ENCODE peak calls at places on chromosomes 16 and 17, in four cellular contexts. One of them, this sample, is unnamed.
A peak's percentile ranks its signal among the peaks of the same experiment; 100 is the strongest.

GRCh38 chr17:50840311-50840851 is 5.0 kb downstream of the WFIKKN2 start:
- DNase-seq in GM12891: no peak
- DNase-seq in GM12878: no peak
- DNase-seq in H1: no peak
- DNase-seq in this sample: no peak

GRCh38 chr17:65074778-65075250 is 18.3 kb upstream of the GNA13 start:
- DNase-seq in H1: no peak
- DNase-seq in GM12891: no peak
- DNase-seq in GM12878: no peak
- DNase-seq in this sample: no peak

GRCh38 chr16:23365602-23366240 is 63.6 kb downstream of the SCNN1B start:
- DNase-seq in GM12878: peak; percentile 25
- DNase-seq in H1: no peak
- DNase-seq in GM12891: no peak
- DNase-seq in this sample: no peak

GRCh38 chr17:61380836-61381525 is 18.7 kb upstream of the TBX2 start:
- DNase-seq in GM12891: no peak
- DNase-seq in GM12878: no peak
- DNase-seq in H1: no peak
- DNase-seq in this sample: no peak

GRCh38 chr17:17376362-17376761 is 73.2 kb downstream of the NT5M start:
- DNase-seq in GM12878: no peak
- DNase-seq in GM12891: no peak
- DNase-seq in H1: no peak
- DNase-seq in this sample: no peak

GRCh38 chr16:53743149-53743566 is 39.2 kb downstream of the FTO start:
- DNase-seq in GM12878: no peak
- DNase-seq in H1: no peak
- DNase-seq in GM12891: no peak
- DNase-seq in this sample: no peak

GRCh38 chr17:18039535-18040286 is 503 bp downstream of the GID4 start:
- DNase-seq in GM12891: peak; percentile 34
- DNase-seq in H1: peak; percentile 56
- DNase-seq in GM12878: no peak
- DNase-seq in this sample: peak; percentile 38

GRCh38 chr17:64063766-64064224 is 43.4 kb upstream of the ICAM2 start:
- DNase-seq in H1: peak; percentile 82
- DNase-seq in GM12878: no peak
- DNase-seq in GM12891: no peak
- DNase-seq in this sample: no peak

GRCh38 chr17:48483471-48484131 is 47.2 kb downstream of the HOXB1 start:
- DNase-seq in GM12878: no peak
- DNase-seq in GM12891: peak; percentile 28
- DNase-seq in H1: no peak
- DNase-seq in this sample: no peak

GRCh38 chr16:79928142-79928735 is 327.7 kb upstream of the MAF start:
- DNase-seq in GM12891: no peak
- DNase-seq in H1: no peak
- DNase-seq in GM12878: no peak
- DNase-seq in this sample: no peak

GRCh38 chr17:6608321-6608720 is 32.2 kb downstream of the KIAA0753 start:
- DNase-seq in H1: no peak
- DNase-seq in GM12891: no peak
- DNase-seq in GM12878: no peak
- DNase-seq in this sample: no peak

GRCh38 chr16:67654069-67654911 is 5.8 kb downstream of the ACD start:
- DNase-seq in H1: no peak
- DNase-seq in GM12891: no peak
- DNase-seq in GM12878: no peak
- DNase-seq in this sample: no peak

GRCh38 chr16:86252596-86252995 is 257.7 kb upstream of the FOXF1 start:
- DNase-seq in H1: peak; percentile 82
- DNase-seq in GM12878: no peak
- DNase-seq in GM12891: no peak
- DNase-seq in this sample: no peak

GRCh38 chr17:79808763-79809529 is 12.1 kb upstream of the CBX8 start:
- DNase-seq in H1: peak; percentile 67
- DNase-seq in GM12878: no peak
- DNase-seq in GM12891: no peak
- DNase-seq in this sample: no peak

GRCh38 chr17:82205720-82206508 is 6.7 kb downstream of the CCDC57 start:
- DNase-seq in H1: peak; percentile 82
- DNase-seq in GM12891: peak; percentile 79
- DNase-seq in GM12878: no peak
- DNase-seq in this sample: peak; percentile 83

GRCh38 chr17:83128306-83129240 is 49.2 kb downstream of the METRNL start:
- DNase-seq in GM12878: no peak
- DNase-seq in H1: no peak
- DNase-seq in GM12891: no peak
- DNase-seq in this sample: no peak

GRCh38 chr16:85862476-85863383 is 36.2 kb upstream of the IRF8 start:
- DNase-seq in GM12891: no peak
- DNase-seq in H1: no peak
- DNase-seq in GM12878: no peak
- DNase-seq in this sample: no peak

GRCh38 chr17:42284566-42284965 is 3.7 kb upstream of the STAT5A start:
- DNase-seq in H1: no peak
- DNase-seq in GM12891: no peak
- DNase-seq in GM12878: no peak
- DNase-seq in this sample: no peak

GRCh38 chr17:40350410-40351184 is 13.9 kb downstream of the GJD3 start:
- DNase-seq in H1: no peak
- DNase-seq in GM12891: no peak
- DNase-seq in GM12878: no peak
- DNase-seq in this sample: no peak

GRCh38 chr17:61444075-61444474 is 8.1 kb upstream of the TBX4 start:
- DNase-seq in GM12878: no peak
- DNase-seq in H1: peak; percentile 43
- DNase-seq in GM12891: no peak
- DNase-seq in this sample: no peak

GRCh38 chr16:60261425-60261824 is 1527.3 kb upstream of the GOT2 start:
- DNase-seq in H1: no peak
- DNase-seq in GM12878: no peak
- DNase-seq in GM12891: no peak
- DNase-seq in this sample: no peak

GRCh38 chr16:51402785-51403184 is 251.7 kb upstream of the SALL1 start:
- DNase-seq in H1: no peak
- DNase-seq in GM12891: no peak
- DNase-seq in GM12878: no peak
- DNase-seq in this sample: no peak

GRCh38 chr17:58323420-58324408 is 4.9 kb downstream of the TSPOAP1 start:
- DNase-seq in H1: no peak
- DNase-seq in GM12878: no peak
- DNase-seq in GM12891: no peak
- DNase-seq in this sample: peak; percentile 13

GRCh38 chr16:10812352-10813122 is 6.1 kb downstream of the TVP23A start:
- DNase-seq in H1: no peak
- DNase-seq in GM12891: no peak
- DNase-seq in GM12878: peak; percentile 57
- DNase-seq in this sample: no peak

GRCh38 chr17:32697728-32698625 is 178.9 kb downstream of the MYO1D start:
- DNase-seq in GM12891: no peak
- DNase-seq in H1: no peak
- DNase-seq in GM12878: no peak
- DNase-seq in this sample: no peak

GRCh38 chr17:50556803-50557202 is 3.7 kb upstream of the CACNA1G start:
- DNase-seq in GM12891: no peak
- DNase-seq in H1: no peak
- DNase-seq in GM12878: no peak
- DNase-seq in this sample: no peak

GRCh38 chr17:83173997-83174858 is 94.8 kb downstream of the METRNL start:
- DNase-seq in GM12878: no peak
- DNase-seq in H1: peak; percentile 36
- DNase-seq in GM12891: peak; percentile 71
- DNase-seq in this sample: peak; percentile 63

GRCh38 chr16:88317619-88317977 is 65.2 kb upstream of the ZNF469 start:
- DNase-seq in GM12891: no peak
- DNase-seq in GM12878: no peak
- DNase-seq in H1: no peak
- DNase-seq in this sample: no peak

GRCh38 chr17:57580055-57580739 is 164.9 kb downstream of the CCDC182 start:
- DNase-seq in GM12878: no peak
- DNase-seq in H1: no peak
- DNase-seq in GM12891: no peak
- DNase-seq in this sample: no peak

GRCh38 chr16:81635336-81635947 is 143.6 kb upstream of the PLCG2 start:
- DNase-seq in H1: no peak
- DNase-seq in GM12878: no peak
- DNase-seq in GM12891: no peak
- DNase-seq in this sample: no peak

GRCh38 chr16:84955427-84955826 is 55.9 kb downstream of the ZDHHC7 start:
- DNase-seq in GM12878: no peak
- DNase-seq in GM12891: no peak
- DNase-seq in H1: no peak
- DNase-seq in this sample: no peak

GRCh38 chr16:69322343-69322742 is 8.0 kb downstream of the PDF start:
- DNase-seq in GM12878: no peak
- DNase-seq in H1: no peak
- DNase-seq in GM12891: no peak
- DNase-seq in this sample: no peak

GRCh38 chr17:38748329-38749221 is at the start of gene PCGF2:
- DNase-seq in GM12891: no peak
- DNase-seq in GM12878: no peak
- DNase-seq in H1: peak; percentile 93
- DNase-seq in this sample: no peak

GRCh38 chr17:48882272-48882671 is 10.3 kb upstream of the ATP5MC1 start:
- DNase-seq in GM12891: no peak
- DNase-seq in GM12878: no peak
- DNase-seq in H1: no peak
- DNase-seq in this sample: no peak

GRCh38 chr17:44584498-44584897 is 27.2 kb downstream of the FZD2 start:
- DNase-seq in H1: no peak
- DNase-seq in GM12891: no peak
- DNase-seq in GM12878: no peak
- DNase-seq in this sample: no peak
- TF ChIP-seq TAF1 in H1: no peak
- TF ChIP-seq TAF1 in GM12891: no peak
- TF ChIP-seq TAF1 in GM12878: no peak
- TF ChIP-seq TAF1 in this sample: no peak

GRCh38 chr17:15454328-15454727 is 13.1 kb downstream of the CDRT4 start:
- DNase-seq in GM12878: no peak
- DNase-seq in GM12891: no peak
- DNase-seq in H1: no peak
- DNase-seq in this sample: no peak
- TF ChIP-seq POLR2A in GM12878: no peak
- TF ChIP-seq POLR2A in GM12891: no peak
- TF ChIP-seq POLR2A in H1: no peak
- TF ChIP-seq POLR2A in this sample: no peak

DNA sequence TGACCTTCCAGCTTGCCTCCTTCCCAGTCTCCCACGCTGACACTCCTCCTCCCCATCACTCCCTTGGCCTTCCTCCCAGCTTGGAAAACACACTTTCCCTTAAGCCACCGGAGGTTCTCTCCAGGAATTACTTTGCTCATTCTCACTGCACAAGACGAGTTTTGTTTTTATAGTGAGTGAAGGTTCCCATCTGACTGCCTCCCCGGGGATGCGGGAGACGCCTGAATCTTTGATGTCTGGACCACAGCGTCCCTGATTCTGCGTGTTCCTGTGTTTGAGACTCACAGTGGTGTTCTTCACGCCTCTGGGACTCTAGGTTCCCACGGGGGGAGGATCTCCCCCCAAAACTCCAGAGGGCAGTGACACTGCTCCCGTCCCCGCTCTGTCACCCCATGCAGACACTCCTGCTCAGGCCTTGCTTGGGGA is 2.0 kb downstream of the DNAI2 start:
- DNase-seq in GM12878: no peak
- DNase-seq in GM12891: no peak
- DNase-seq in H1: no peak
- DNase-seq in this sample: no peak
- TF ChIP-seq TAF1 in GM12878: no peak
- TF ChIP-seq TAF1 in GM12891: no peak
- TF ChIP-seq TAF1 in H1: no peak
- TF ChIP-seq TAF1 in this sample: no peak

GRCh38 chr17:46192211-46192483 is 1.1 kb downstream of the KANSL1 start:
- DNase-seq in GM12891: no peak
- DNase-seq in H1: no peak
- DNase-seq in GM12878: no peak
- DNase-seq in this sample: no peak

GRCh38 chr17:46194393-46195216 is 1.4 kb upstream of the KANSL1 start:
- DNase-seq in GM12878: peak; percentile 89
- DNase-seq in GM12891: peak; percentile 32
- DNase-seq in H1: no peak
- DNase-seq in this sample: no peak

GRCh38 chr17:46192484-46193245 is 564 bp downstream of the KANSL1 start:
- DNase-seq in GM12891: peak; percentile 70
- DNase-seq in H1: peak; percentile 85
- DNase-seq in GM12878: no peak
- DNase-seq in this sample: peak; percentile 66

GRCh38 chr17:46193626-46194392 is 580 bp upstream of the KANSL1 start:
- DNase-seq in GM12891: peak; percentile 86
- DNase-seq in GM12878: peak; percentile 88
- DNase-seq in H1: peak; percentile 96
- DNase-seq in this sample: peak; percentile 83

GRCh38 chr17:46193246-46193625 is at the start of gene KANSL1:
- DNase-seq in H1: peak; percentile 90
- DNase-seq in GM12891: peak; percentile 94
- DNase-seq in GM12878: no peak
- DNase-seq in this sample: peak; percentile 85
- TF ChIP-seq POLR2A in H1: peak; percentile 94
- TF ChIP-seq POLR2A in GM12891: peak; percentile 48
- TF ChIP-seq POLR2A in GM12878: peak; percentile 82
- TF ChIP-seq POLR2A in this sample: no peak

GRCh38 chr16:89917773-89918452 is 749 bp upstream of the MC1R start:
- DNase-seq in H1: peak; percentile 74
- DNase-seq in GM12878: peak; percentile 73
- DNase-seq in GM12891: peak; percentile 85
- DNase-seq in this sample: peak; percentile 88
- TF ChIP-seq TAF1 in H1: no peak
- TF ChIP-seq TAF1 in GM12878: no peak
- TF ChIP-seq TAF1 in GM12891: no peak
- TF ChIP-seq TAF1 in this sample: no peak

DNA sequence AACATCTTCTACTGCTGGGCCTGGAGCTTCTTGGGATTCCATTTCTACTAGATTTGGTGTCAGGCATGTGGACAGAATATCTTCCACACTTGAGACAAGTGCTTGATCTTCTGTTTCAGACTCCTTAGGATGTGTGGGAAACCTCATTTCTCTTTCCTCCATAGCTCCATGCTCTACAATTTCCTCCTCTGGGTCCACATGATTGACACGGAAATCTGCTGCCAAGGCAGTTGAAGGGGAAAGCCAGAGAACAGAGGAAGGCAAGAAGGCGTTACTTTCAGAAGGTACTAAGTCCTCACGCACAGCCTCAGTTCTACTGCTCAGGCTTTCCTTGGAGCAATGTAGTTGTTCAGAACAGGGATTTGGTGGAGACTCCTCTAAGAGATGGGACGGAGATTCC is 6.6 kb downstream of the SPAG5 start:
- DNase-seq in GM12891: no peak
- DNase-seq in H1: no peak
- DNase-seq in GM12878: no peak
- DNase-seq in this sample: no peak
- TF ChIP-seq POLR2A in GM12891: no peak
- TF ChIP-seq POLR2A in H1: no peak
- TF ChIP-seq POLR2A in GM12878: no peak
- TF ChIP-seq POLR2A in this sample: no peak

This sample was measured in GM12892.